ENCODE peak calls at places on chromosome 1, in seven cellular contexts. B, U, X, S, Q, L and K are unnamed samples.

GRCh38 chr1:200035397-200035955 is 8.0 kb downstream of the NR5A2 start:
- DNase-seq in X (no peak), B (no peak), U (peak), Q (no peak), L (no peak), S (no peak), K (peak)

GRCh38 chr1:112686835-112687234 is 12.4 kb downstream of the MOV10 start:
- DNase-seq in Q (no peak), S (no peak), L (no peak), U (no peak), B (no peak), X (no peak), K (no peak)

GRCh38 chr1:160567858-160568682 is 11.2 kb downstream of the CD84 start:
- DNase-seq in B (no peak), Q (no peak), S (no peak), X (peak), L (no peak), U (no peak), K (no peak)

GRCh38 chr1:67711850-67712202 is 26.8 kb downstream of the GADD45A start:
- DNase-seq in X (no peak), S (no peak), Q (no peak), B (no peak), L (no peak), U (peak), K (no peak)

GRCh38 chr1:156115514-156116374 is 1.2 kb downstream of the LMNA start:
- DNase-seq in B (no peak), X (no peak), Q (peak), U (peak), S (peak), L (peak), K (peak)

GRCh38 chr1:68321084-68321685 is 88.9 kb upstream of the WLS start:
- DNase-seq in Q (no peak), B (no peak), X (no peak), S (peak), U (peak), L (peak), K (peak)

GRCh38 chr1:214658175-214658574 is 55.2 kb downstream of the CENPF start:
- DNase-seq in L (no peak), S (no peak), Q (no peak), B (no peak), U (no peak), X (no peak), K (no peak)

GRCh38 chr1:31843506-31843905 is 27.7 kb upstream of the SPOCD1 start:
- DNase-seq in Q (no peak), B (no peak), U (peak), L (no peak), X (no peak), S (no peak), K (peak)

GRCh38 chr1:16946646-16947045 is 24.9 kb downstream of the CROCC start:
- DNase-seq in X (no peak), U (no peak), S (no peak), Q (no peak), B (no peak), L (no peak), K (no peak)

GRCh38 chr1:92708368-92708950 is 76.4 kb downstream of the EVI5 start:
- DNase-seq in L (no peak), U (peak), Q (no peak), S (no peak), X (no peak), B (no peak), K (no peak)

GRCh38 chr1:156958247-156958714 is 37.8 kb downstream of the LRRC71 start:
- DNase-seq in L (no peak), U (no peak), B (no peak), Q (no peak), X (no peak), S (no peak), K (peak)

GRCh38 chr1:236129315-236129714 is 13.0 kb upstream of the GPR137B start:
- DNase-seq in Q (no peak), B (no peak), S (no peak), L (no peak), U (no peak), X (no peak), K (no peak)

GRCh38 chr1:65840683-65841082 is 48.0 kb downstream of the PDE4B start:
- DNase-seq in L (no peak), Q (no peak), B (no peak), U (no peak), X (no peak), S (no peak), K (no peak)

GRCh38 chr1:90074555-90075315 is 79.8 kb downstream of the ZNF326 start:
- DNase-seq in X (no peak), Q (no peak), B (no peak), S (no peak), L (no peak), U (no peak), K (no peak)

GRCh38 chr1:45272943-45273342 is 53.8 kb upstream of the HPDL start:
- DNase-seq in Q (no peak), B (no peak), S (no peak), U (peak), L (no peak), X (no peak), K (peak)